ENCODE peak calls at places on chromosome 11, in ten cellular contexts. A, Y, P, F, X, S, M, E, L and I are unnamed samples.

GRCh38 chr11:27276141-27276540 is 86.9 kb downstream of the CCDC34 start:
- DNase-seq in X (no peak), E (no peak), A (no peak), P (no peak), S (no peak), L (no peak), M (no peak), Y (no peak), F (no peak), I (no peak)

GRCh38 chr11:71502871-71503435 is 24.1 kb upstream of the KRTAP5-7 start:
- DNase-seq in A (no peak), E (no peak), F (no peak), S (no peak), L (no peak), M (no peak), X (no peak), P (no peak), Y (no peak), I (no peak)

GRCh38 chr11:75667831-75668507 is 869 bp downstream of the MAP6 start:
- DNase-seq in S (no peak), P (no peak), F (peak; percentile 4), X (peak; percentile 25), Y (peak; percentile 35), L (peak; percentile 50), M (peak; percentile 41), A (peak; percentile 68), E (no peak), I (peak; percentile 58)

GRCh38 chr11:58912124-58912523 is 27.2 kb upstream of the GLYATL1 start:
- DNase-seq in F (peak; percentile 70), P (no peak), X (no peak), M (no peak), E (no peak), S (no peak), A (peak; percentile 46), L (no peak), Y (no peak), I (no peak)

GRCh38 chr11:83275888-83276641 is 10.1 kb downstream of the CCDC90B start:
- DNase-seq in M (no peak), L (no peak), Y (no peak), P (no peak), A (no peak), E (no peak), F (no peak), X (no peak), S (no peak), I (no peak)

GRCh38 chr11:128624269-128625170 is 37.2 kb upstream of the ETS1 start:
- DNase-seq in A (no peak), P (peak; percentile 27), E (peak; percentile 58), S (peak; percentile 84), X (peak; percentile 82), Y (peak; percentile 61), L (no peak), M (no peak), F (no peak), I (no peak)

GRCh38 chr11:32385998-32386397 is 49.3 kb downstream of the WT1 start:
- DNase-seq in S (no peak), Y (no peak), X (no peak), F (peak; percentile 35), E (no peak), P (no peak), M (peak; percentile 44), A (peak; percentile 53), L (no peak), I (no peak)

GRCh38 chr11:71145988-71146824 is 106.2 kb downstream of the SHANK2 start:
- DNase-seq in M (no peak), S (no peak), A (no peak), Y (no peak), E (no peak), F (no peak), P (no peak), L (no peak), X (no peak), I (no peak)

GRCh38 chr11:40274017-40274416 is 1185.4 kb downstream of the LRRC4C start:
- DNase-seq in F (peak; percentile 1), P (no peak), M (no peak), X (no peak), E (no peak), L (no peak), S (no peak), A (no peak), Y (no peak), I (no peak)

GRCh38 chr11:17906436-17906835 is 106.4 kb downstream of the SERGEF start:
- DNase-seq in P (no peak), L (peak; percentile 10), M (peak; percentile 20), X (no peak), F (peak; percentile 6), Y (no peak), E (no peak), S (no peak), A (no peak), I (peak; percentile 45)

GRCh38 chr11:78190374-78190773 is 1.7 kb downstream of the USP35 start:
- DNase-seq in P (no peak), X (no peak), S (no peak), Y (no peak), M (no peak), E (no peak), L (no peak), F (no peak), A (peak; percentile 27), I (no peak)

GRCh38 chr11:82676483-82677094 is 57.1 kb downstream of the FAM181B start:
- DNase-seq in S (no peak), M (no peak), F (peak; percentile 2), A (peak; percentile 18), Y (no peak), E (no peak), P (no peak), X (no peak), L (no peak), I (no peak)

GRCh38 chr11:68044145-68044813 is 5.5 kb downstream of the TCIRG1 start:
- DNase-seq in S (no peak), M (no peak), F (no peak), Y (no peak), A (no peak), E (no peak), P (no peak), L (no peak), X (no peak), I (no peak)

GRCh38 chr11:75351541-75352416 is at the start of gene ARRB1:
- DNase-seq in M (peak; percentile 30), A (peak; percentile 71), S (peak; percentile 34), P (no peak), L (no peak), X (peak; percentile 60), F (no peak), E (peak; percentile 38), Y (no peak), I (no peak)

GRCh38 chr11:56353991-56354390 is at the start of gene OR8J1:
- DNase-seq in S (no peak), F (no peak), M (no peak), L (no peak), X (no peak), Y (no peak), E (no peak), A (no peak), P (no peak), I (no peak)

GRCh38 chr11:75077316-75077715 is 19.4 kb downstream of the OR2AT4 start:
- DNase-seq in P (no peak), Y (no peak), E (no peak), M (no peak), X (no peak), F (no peak), L (no peak), A (no peak), S (no peak), I (no peak)

GRCh38 chr11:6531267-6531752 is 34.2 kb downstream of the DNHD1 start:
- DNase-seq in Y (no peak), S (no peak), E (no peak), A (peak; percentile 68), M (peak; percentile 57), P (no peak), X (no peak), F (peak; percentile 48), L (no peak), I (no peak)

GRCh38 chr11:27158763-27159679 is 118.4 kb downstream of the BBOX1 start:
- DNase-seq in S (no peak), M (peak; percentile 84), P (no peak), F (peak; percentile 66), A (peak; percentile 92), X (no peak), L (peak; percentile 14), Y (no peak), E (no peak), I (no peak)

GRCh38 chr11:2928605-2929510 is at the start of gene PHLDA2:
- DNase-seq in M (peak; percentile 74), Y (no peak), F (peak; percentile 55), A (peak; percentile 92), S (peak; percentile 52), E (peak; percentile 49), X (peak; percentile 62), P (no peak), L (no peak), I (no peak)

GRCh38 chr11:128692750-128693578 is 908 bp upstream of the FLI1 start:
- DNase-seq in M (peak; percentile 10), A (peak; percentile 87), X (peak; percentile 40), Y (no peak), L (no peak), P (no peak), F (no peak), S (no peak), E (no peak), I (no peak)

GRCh38 chr11:17528906-17529813 is 15.1 kb downstream of the USH1C start:
- DNase-seq in P (no peak), E (no peak), F (no peak), L (no peak), Y (no peak), X (no peak), S (no peak), A (no peak), M (no peak), I (no peak)

GRCh38 chr11:62552465-62552782 is 5.8 kb upstream of the AHNAK start:
- DNase-seq in L (no peak), P (no peak), S (no peak), Y (no peak), A (peak; percentile 46), M (no peak), F (no peak), X (no peak), E (no peak), I (no peak)

GRCh38 chr11:125451400-125452124 is 44.5 kb downstream of the FEZ1 start:
- DNase-seq in X (no peak), M (no peak), L (peak; percentile 75), E (no peak), P (no peak), S (peak; percentile 20), Y (no peak), A (peak; percentile 20), F (peak; percentile 22), I (peak; percentile 90)

GRCh38 chr11:25939691-25940090 is 392.2 kb upstream of the ANO3 start:
- DNase-seq in E (no peak), L (no peak), S (no peak), P (no peak), A (no peak), X (no peak), M (no peak), F (no peak), Y (no peak), I (no peak)

GRCh38 chr11:18594999-18595749 is 4.4 kb upstream of the MISFA start:
- DNase-seq in M (no peak), L (no peak), F (no peak), S (no peak), A (peak; percentile 9), P (no peak), Y (no peak), E (no peak), X (no peak), I (no peak)

GRCh38 chr11:10476927-10477689 is 22.0 kb downstream of the AMPD3 start:
- DNase-seq in X (no peak), L (no peak), Y (no peak), F (no peak), S (no peak), M (no peak), A (no peak), E (no peak), P (no peak), I (peak; percentile 10)

GRCh38 chr11:68881320-68881719 is 22.3 kb downstream of the MRPL21 start:
- DNase-seq in S (no peak), A (no peak), L (no peak), X (no peak), P (no peak), F (no peak), Y (no peak), M (no peak), E (no peak), I (no peak)

GRCh38 chr11:46422588-46422987 is 31.0 kb upstream of the CHRM4 start:
- DNase-seq in A (no peak), Y (no peak), L (no peak), M (no peak), S (no peak), X (no peak), P (no peak), E (no peak), F (no peak), I (no peak)